ENCODE peak calls at places on chromosomes 4 and X, in six cellular contexts. Z is choroid plexus epithelial cell, B is coronary artery, N is upper lobe of left lung, R is heart left ventricle, G is H1. T is an unnamed sample.
A peak's percentile ranks its signal among the peaks of the same experiment; 100 is the strongest.

GRCh38 chr4:58723954-58724353 is 1613.8 kb upstream of the IGFBP7 start:
- DNase-seq in G (no peak), N (peak; percentile 51), Z (no peak), R (no peak), B (no peak), T (no peak)

GRCh38 chrX:1031521-1032430 is 180.7 kb downstream of the CRLF2 start:
- DNase-seq in N (peak; percentile 71), G (no peak), Z (no peak), B (no peak), R (no peak), T (no peak)

GRCh38 chr4:5758741-5759140 is 47.7 kb downstream of the EVC start:
- DNase-seq in R (no peak), B (peak; percentile 46), Z (peak; percentile 98), G (no peak), N (no peak), T (no peak)

GRCh38 chrX:113297456-113297855 is 456.8 kb upstream of the AMOT start:
- DNase-seq in N (no peak), R (no peak), B (no peak), G (no peak), Z (no peak), T (no peak)

GRCh38 chr4:102640669-102641068 is 120.1 kb downstream of the MANBA start:
- DNase-seq in N (no peak), Z (peak; percentile 66), R (no peak), G (no peak), B (no peak), T (no peak)

GRCh38 chrX:19549838-19550237 is 34.5 kb upstream of the MAP3K15 start:
- DNase-seq in B (no peak), N (no peak), Z (no peak), G (no peak), R (no peak), T (no peak)

GRCh38 chrX:16826207-16826606 is 39.9 kb downstream of the TXLNG start:
- DNase-seq in B (no peak), G (no peak), Z (peak; percentile 71), N (no peak), R (no peak), T (no peak)

GRCh38 chrX:41922125-41922521 is 1.2 kb downstream of the CASK start:
- DNase-seq in B (no peak), N (no peak), G (no peak), Z (peak; percentile 31), R (peak; percentile 27), T (no peak)

GRCh38 chr4:136931771-136932170 is 600.5 kb downstream of the PCDH18 start:
- DNase-seq in R (no peak), Z (no peak), G (no peak), N (no peak), B (no peak), T (no peak)

GRCh38 chr4:82431026-82431745 is 796 bp downstream of the ENOPH1 start:
- DNase-seq in R (peak; percentile 28), Z (peak; percentile 46), N (peak; percentile 88), G (no peak), B (no peak), T (no peak)

GRCh38 chrX:13008189-13008533 is 33.3 kb downstream of the TMSB4X start:
- DNase-seq in N (no peak), R (no peak), G (no peak), Z (peak; percentile 35), B (no peak), T (no peak)

GRCh38 chr4:117784266-117784665 is 250.0 kb upstream of the NDST3 start:
- DNase-seq in Z (no peak), R (no peak), G (no peak), B (no peak), N (no peak), T (no peak)

GRCh38 chrX:111282991-111283390 is 12.7 kb upstream of the CAPN6 start:
- DNase-seq in Z (no peak), N (no peak), B (no peak), G (no peak), R (no peak), T (no peak)

GRCh38 chr4:95431678-95432077 is 117.1 kb downstream of the UNC5C start:
- DNase-seq in R (no peak), Z (no peak), B (no peak), G (no peak), N (no peak), T (no peak)

GRCh38 chr4:82515705-82516104 is 46.1 kb downstream of the TMEM150C start:
- DNase-seq in N (no peak), G (no peak), Z (peak; percentile 89), R (peak; percentile 50), B (no peak), T (peak; percentile 51)

GRCh38 chr4:156378053-156378665 is 424.5 kb upstream of the CTSO start:
- DNase-seq in R (no peak), N (no peak), B (no peak), Z (peak; percentile 73), G (no peak), T (no peak)

GRCh38 chr4:42501624-42502401 is 104.5 kb downstream of the SHISA3 start:
- DNase-seq in Z (peak; percentile 42), G (no peak), R (no peak), B (no peak), N (no peak), T (no peak)

GRCh38 chr4:87375719-87376291 is 15.2 kb downstream of the HSD17B11 start:
- DNase-seq in R (no peak), N (no peak), B (no peak), Z (peak; percentile 91), G (no peak), T (peak; percentile 78)

GRCh38 chr4:83010522-83011318 is at the start of gene LIN54:
- DNase-seq in B (peak; percentile 92), R (peak; percentile 84), N (peak; percentile 97), Z (peak; percentile 73), G (no peak), T (no peak)

DNA sequence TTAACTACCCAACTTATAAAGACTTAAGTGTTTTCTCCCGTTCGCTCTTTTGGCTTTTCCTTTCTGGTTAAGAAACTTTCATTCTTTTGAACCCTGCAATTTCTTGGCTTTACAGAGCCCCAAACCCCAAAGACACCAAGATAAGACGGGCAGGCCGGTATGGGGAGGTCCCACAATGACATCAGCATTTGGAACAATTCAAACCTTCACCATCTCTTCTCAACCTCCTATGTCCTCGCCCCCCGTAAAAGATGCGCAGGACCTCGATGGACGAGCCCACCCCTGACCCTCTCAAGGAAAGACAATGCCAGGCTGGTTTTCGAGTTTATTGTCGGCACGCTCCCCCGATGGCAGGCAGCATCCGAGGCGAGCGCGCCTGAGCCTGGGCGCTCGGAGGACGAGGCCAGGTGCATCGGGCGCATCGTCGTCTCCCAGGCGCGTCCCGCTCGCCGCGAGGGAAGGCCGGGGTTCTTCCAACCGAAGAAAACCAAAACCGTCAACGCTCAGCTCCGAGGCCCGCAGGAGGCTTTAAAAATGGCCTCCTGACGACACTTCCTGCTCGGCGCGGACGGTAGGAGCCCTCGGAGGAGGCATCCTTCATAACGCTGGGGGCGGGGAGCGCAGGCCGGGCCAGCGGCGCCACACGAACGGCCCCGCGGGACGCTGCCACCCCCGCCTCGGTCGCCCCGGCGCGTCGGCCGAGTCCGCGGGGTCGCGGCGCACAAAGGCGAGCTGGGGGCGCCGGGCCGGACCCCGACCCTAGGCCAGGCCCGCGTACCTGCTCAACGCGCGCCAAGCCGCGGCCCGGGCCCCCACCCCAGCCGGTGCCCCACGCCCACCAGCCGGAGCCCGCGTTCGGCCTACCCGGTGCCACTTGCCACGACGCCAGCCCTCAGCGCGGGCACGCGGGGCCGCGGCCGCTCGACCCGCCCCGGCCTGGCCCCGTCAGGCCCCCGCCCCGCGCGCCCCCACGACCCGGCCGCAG is 664 bp downstream of the ZNF518B start:
- DNase-seq in N (no peak), B (no peak), Z (peak; percentile 72), G (no peak), R (peak; percentile 70), T (no peak)
- H3K4me3 ChIP-seq in N (peak overlapping the region; percentile 86), B (peak overlapping the region; percentile 80), Z (peak overlapping the region; percentile 75), G (peak overlapping the region; percentile 49), R (peak overlapping the region; percentile 72), T (peak overlapping the region; percentile 51)

GRCh38 chr4:762211-763190 is 56.9 kb downstream of the PCGF3 start:
- DNase-seq in G (no peak), Z (peak; percentile 59), B (no peak), N (no peak), R (peak; percentile 6), T (no peak)
- TF ChIP-seq CTCF in G (peak; percentile 44), Z (peak; percentile 69), B (no peak), N (no peak), R (no peak), T (peak; percentile 35)

DNA sequence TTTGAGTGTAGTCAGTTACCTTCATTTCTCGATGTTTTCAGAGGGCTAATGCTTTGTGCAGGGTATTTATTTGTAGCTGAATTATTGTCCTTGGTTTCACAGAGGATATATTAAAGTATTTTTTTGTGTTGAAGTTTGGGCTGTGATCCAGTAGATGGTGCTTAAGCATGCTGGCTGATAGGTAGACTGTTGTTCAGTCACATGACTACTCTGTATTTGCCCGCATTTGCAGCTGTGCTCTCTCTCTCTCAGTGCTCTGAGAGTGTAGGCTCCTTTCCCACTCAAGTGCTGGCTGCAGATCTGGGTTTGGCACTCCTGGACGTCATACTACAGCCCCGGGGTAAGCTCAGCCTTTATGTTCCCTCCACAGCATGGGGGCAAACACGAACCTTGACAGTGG is 21.7 kb downstream of the RAB40AL start:
- DNase-seq in R (no peak), Z (peak; percentile 16), B (no peak), N (no peak), G (no peak), T (no peak)
- H3K4me3 ChIP-seq in R (no peak overlapping the region), Z (no peak overlapping the region), B (no peak overlapping the region), N (no peak overlapping the region), G (no peak overlapping the region), T (no peak overlapping the region)

GRCh38 chrX:119692241-119693031 is 532 bp downstream of the SEPTIN6 start:
- DNase-seq in G (no peak), B (no peak), Z (peak; percentile 46), N (peak; percentile 90), R (peak; percentile 45), T (no peak)
- TF ChIP-seq CTCF in G (peak; percentile 3), B (no peak), Z (peak; percentile 24), N (peak; percentile 14), R (no peak), T (no peak)

GRCh38 chr4:36411338-36411737 is 129.9 kb downstream of the DTHD1 start:
- DNase-seq in R (no peak), Z (no peak), G (no peak), N (no peak), B (no peak), T (no peak)
- H3K4me3 ChIP-seq in R (no peak overlapping the region), Z (no peak overlapping the region), G (no peak overlapping the region), N (no peak overlapping the region), B (no peak overlapping the region), T (no peak overlapping the region)

GRCh38 chr4:98928505-98929340 is at the start of gene EIF4E:
- DNase-seq in B (peak; percentile 96), N (peak; percentile 95), G (peak; percentile 96), Z (peak; percentile 100), R (peak; percentile 99), T (peak; percentile 97)
- TF ChIP-seq CTCF in B (no peak), N (peak; percentile 31), G (peak; percentile 1), Z (peak; percentile 25), R (peak; percentile 38), T (peak; percentile 1)

T was measured in LNCaP clone FGC.